ENCODE peak calls at places on chromosomes 3 and 15, in four cellular contexts. Q is GM12878, Z is HL-60, A is K562. F is an unnamed sample.

GRCh38 chr3:196688349-196688748 is 23.7 kb downstream of the CEP19 start:
- DNase-seq in Q (no peak), Z (peak), A (no peak), F (no peak)

GRCh38 chr3:186775999-186776398 is 7.4 kb upstream of the EIF4A2 start:
- DNase-seq in Q (no peak), Z (no peak), A (no peak), F (no peak)

GRCh38 chr3:106333911-106334618 is 465.3 kb upstream of the CBLB start:
- DNase-seq in Q (no peak), Z (no peak), A (no peak), F (no peak)

GRCh38 chr15:54772663-54773062 is 424.1 kb downstream of the RSL24D1 start:
- DNase-seq in Q (no peak), Z (no peak), A (no peak), F (no peak)

GRCh38 chr3:49359623-49360022 is 1.5 kb upstream of the GPX1 start:
- DNase-seq in Q (no peak), Z (no peak), A (no peak), F (no peak)

GRCh38 chr15:79617071-79617470 is 184.9 kb downstream of the MINAR1 start:
- DNase-seq in Q (no peak), Z (no peak), A (no peak), F (no peak)

GRCh38 chr3:197789309-197789708 is 1.7 kb upstream of the LRCH3 start:
- DNase-seq in Q (no peak), Z (no peak), A (no peak), F (no peak)

GRCh38 chr3:25537476-25537875 is 109.4 kb downstream of the RARB start:
- DNase-seq in Q (no peak), Z (no peak), A (no peak), F (no peak)

GRCh38 chr15:41692049-41692448 is 31.8 kb downstream of the MGA start:
- DNase-seq in Q (no peak), Z (peak), A (no peak), F (no peak)

GRCh38 chr3:50158747-50159146 is 3.6 kb downstream of the SEMA3F start:
- DNase-seq in Q (no peak), Z (no peak), A (no peak), F (no peak)

GRCh38 chr3:176167272-176167671 is 1030.0 kb downstream of the TBL1XR1 start:
- DNase-seq in Q (no peak), Z (no peak), A (no peak), F (no peak)

GRCh38 chr3:38008971-38009580 is 18.5 kb downstream of the VILL start:
- DNase-seq in Q (no peak), Z (no peak), A (no peak), F (no peak)

GRCh38 chr3:158106773-158107461 is 697 bp upstream of the SHOX2 start:
- DNase-seq in Q (no peak), Z (no peak), A (no peak), F (no peak)

GRCh38 chr3:48561045-48561736 is 2.4 kb downstream of the UCN2 start:
- DNase-seq in Q (no peak), Z (no peak), A (peak), F (peak)

GRCh38 chr3:147654827-147655226 is 245.7 kb downstream of the ZIC1 start:
- DNase-seq in Q (no peak), Z (no peak), A (no peak), F (no peak)

GRCh38 chr3:23996058-23996457 is 51.0 kb downstream of the NR1D2 start:
- DNase-seq in Q (no peak), Z (no peak), A (no peak), F (no peak)

GRCh38 chr3:46168583-46168982 is 39.5 kb downstream of the CCR1 start:
- DNase-seq in Q (no peak), Z (no peak), A (no peak), F (no peak)

GRCh38 chr3:177126015-177126773 is 71.1 kb downstream of the TBL1XR1 start:
- DNase-seq in Q (no peak), Z (no peak), A (no peak), F (no peak)

GRCh38 chr3:13133011-13133410 is 59.8 kb upstream of the IQSEC1 start:
- DNase-seq in Q (no peak), Z (no peak), A (no peak), F (no peak)

GRCh38 chr3:147462856-147463255 is 53.7 kb downstream of the ZIC1 start:
- DNase-seq in Q (no peak), Z (no peak), A (no peak), F (no peak)

GRCh38 chr15:56772868-56773639 is 39.7 kb upstream of the ZNF280D start:
- DNase-seq in Q (no peak), Z (peak), A (no peak), F (no peak)

GRCh38 chr3:193894121-193894863 is 241.7 kb upstream of the HES1 start:
- DNase-seq in Q (no peak), Z (peak), A (no peak), F (no peak)

GRCh38 chr3:29178809-29179793 is 101.8 kb upstream of the RBMS3 start:
- DNase-seq in Q (no peak), Z (no peak), A (no peak), F (no peak)

GRCh38 chr3:79767194-79767952 is 425 bp downstream of the ROBO1 start:
- DNase-seq in Q (no peak), Z (no peak), A (no peak), F (no peak)

GRCh38 chr3:169085827-169086226 is 577.7 kb downstream of the MECOM start:
- DNase-seq in Q (no peak), Z (no peak), A (no peak), F (no peak)

GRCh38 chr15:28086175-28086703 is 12.9 kb downstream of the OCA2 start:
- DNase-seq in Q (peak), Z (peak), A (peak), F (peak)

GRCh38 chr3:142987080-142987700 is 14.2 kb upstream of the U2SURP start:
- DNase-seq in Q (no peak), Z (no peak), A (peak), F (no peak)

GRCh38 chr15:66633851-66634250 is 68.1 kb upstream of the LCTL start:
- DNase-seq in Q (no peak), Z (no peak), A (no peak), F (no peak)

GRCh38 chr3:27193056-27193455 is 176.1 kb downstream of the NEK10 start:
- DNase-seq in Q (no peak), Z (no peak), A (no peak), F (no peak)

GRCh38 chr3:27200721-27201434 is 168.3 kb downstream of the NEK10 start:
- DNase-seq in Q (no peak), Z (peak), A (no peak), F (no peak)

GRCh38 chr3:27194494-27194893 is 174.7 kb downstream of the NEK10 start:
- DNase-seq in Q (no peak), Z (no peak), A (no peak), F (no peak)

GRCh38 chr3:27195059-27195458 is 174.1 kb downstream of the NEK10 start:
- DNase-seq in Q (no peak), Z (no peak), A (no peak), F (no peak)
- TF ChIP-seq SPI1 in Q (no peak), Z (no peak), A (no peak), F (no peak)

GRCh38 chr15:59549339-59549807 is 62.2 kb upstream of the GCNT3 start:
- DNase-seq in Q (no peak), Z (no peak), A (no peak), F (no peak)
- TF ChIP-seq SPI1 in Q (no peak), Z (no peak), A (no peak), F (no peak)

GRCh38 chr3:124780767-124781485 is 50.7 kb downstream of the UMPS start:
- DNase-seq in Q (no peak), Z (peak), A (no peak), F (no peak)
- TF ChIP-seq SPI1 in Q (peak), Z (peak), A (peak), F (peak)

GRCh38 chr3:160126046-160126445 is 99.2 kb upstream of the C3orf80 start:
- DNase-seq in Q (no peak), Z (no peak), A (no peak), F (no peak)
- TF ChIP-seq SPI1 in Q (no peak), Z (no peak), A (no peak), F (no peak)